ENCODE peak calls at places on chromosomes 12 and 14, in five cellular contexts. N is IMR-90, J is HepG2, U is K562, V is GM12878. L is an unnamed sample.

GRCh38 chr12:56257491-56258067 is 605 bp downstream of the ANKRD52 start:
- DNase-seq in N (peak; percentile 11), J (peak; percentile 36), U (peak; percentile 60), V (no peak), L (peak; percentile 44)

GRCh38 chr12:40224439-40225291 is at the start of gene LRRK2:
- DNase-seq in V (no peak), N (peak; percentile 28), J (no peak), U (peak; percentile 11), L (peak; percentile 78)

GRCh38 chr14:106840258-106840657 is 1313.9 kb downstream of the TMEM121 start:
- DNase-seq in V (no peak), N (no peak), J (no peak), U (no peak), L (no peak)

GRCh38 chr12:52233462-52234141 is 559 bp downstream of the KRT7 start:
- DNase-seq in N (no peak), V (no peak), U (no peak), J (no peak), L (peak; percentile 54)

GRCh38 chr14:21275261-21275858 is 4.5 kb upstream of the RPGRIP1 start:
- DNase-seq in J (no peak), V (no peak), U (no peak), N (no peak), L (no peak)

GRCh38 chr12:130342842-130343241 is 5.2 kb downstream of the PIWIL1 start:
- DNase-seq in J (no peak), U (no peak), V (no peak), N (no peak), L (no peak)

GRCh38 chr12:107288414-107289125 is 195.2 kb upstream of the CRY1 start:
- DNase-seq in V (no peak), J (no peak), U (no peak), N (no peak), L (no peak)

GRCh38 chr12:58871557-58871956 is 48.7 kb downstream of the LRIG3 start:
- DNase-seq in N (no peak), J (no peak), V (no peak), U (no peak), L (no peak)

GRCh38 chr14:93007225-93007997 is 84.5 kb downstream of the CHGA start:
- DNase-seq in U (no peak), V (peak; percentile 23), J (no peak), N (peak; percentile 76), L (peak; percentile 24)

GRCh38 chr12:49619286-49619685 is 4.1 kb upstream of the PRPF40B start:
- DNase-seq in U (no peak), V (no peak), J (no peak), N (peak; percentile 29), L (no peak)

GRCh38 chr12:120586216-120586615 is 5.0 kb upstream of the POP5 start:
- DNase-seq in J (no peak), V (no peak), U (no peak), N (no peak), L (no peak)

GRCh38 chr12:80187660-80188090 is 88.3 kb downstream of the OTOGL start:
- DNase-seq in V (peak; percentile 40), U (no peak), N (peak; percentile 41), J (no peak), L (no peak)

GRCh38 chr14:21024668-21025373 is at the start of gene NDRG2:
- DNase-seq in N (no peak), V (no peak), J (peak; percentile 84), U (peak; percentile 92), L (peak; percentile 49)

GRCh38 chr14:21320913-21321312 is 41.0 kb downstream of the RPGRIP1 start:
- DNase-seq in V (no peak), N (no peak), J (no peak), U (no peak), L (no peak)

GRCh38 chr12:70543444-70543843 is 93.8 kb downstream of the PTPRB start:
- DNase-seq in V (no peak), J (peak; percentile 41), U (no peak), N (peak; percentile 94), L (peak; percentile 25)

GRCh38 chr12:65014504-65015271 is 106.4 kb downstream of the WIF1 start:
- DNase-seq in N (no peak), U (no peak), J (no peak), V (no peak), L (no peak)

GRCh38 chr14:76080009-76080408 is 71.7 kb upstream of the GPATCH2L start:
- DNase-seq in V (no peak), J (no peak), N (no peak), U (no peak), L (no peak)

GRCh38 chr12:49198431-49199155 is 9.7 kb upstream of the TUBA1A start:
- DNase-seq in U (no peak), V (no peak), N (peak; percentile 94), J (no peak), L (no peak)

GRCh38 chr12:118060301-118061010 is 523 bp downstream of the WSB2 start:
- DNase-seq in N (no peak), J (no peak), U (peak; percentile 34), V (no peak), L (peak; percentile 46)

GRCh38 chr14:82776958-82777357 is 1243.3 kb upstream of the SEL1L start:
- DNase-seq in V (no peak), J (no peak), U (no peak), N (no peak), L (no peak)

GRCh38 chr14:36605506-36605857 is 23.1 kb upstream of the NKX2-8 start:
- DNase-seq in N (no peak), J (peak; percentile 33), U (no peak), V (no peak), L (no peak)

GRCh38 chr14:68402525-68403101 is 390.3 kb downstream of the ZFP36L1 start:
- DNase-seq in V (no peak), U (no peak), J (no peak), N (no peak), L (no peak)

GRCh38 chr14:68404652-68405183 is 388.1 kb downstream of the ZFP36L1 start:
- DNase-seq in U (no peak), J (no peak), N (peak; percentile 37), V (no peak), L (no peak)

GRCh38 chr14:68405959-68406358 is 386.9 kb downstream of the ZFP36L1 start:
- DNase-seq in N (peak; percentile 68), J (no peak), U (no peak), V (no peak), L (no peak)

GRCh38 chr14:68403191-68403781 is 389.6 kb downstream of the ZFP36L1 start:
- DNase-seq in N (no peak), V (no peak), J (no peak), U (no peak), L (no peak)

DNA sequence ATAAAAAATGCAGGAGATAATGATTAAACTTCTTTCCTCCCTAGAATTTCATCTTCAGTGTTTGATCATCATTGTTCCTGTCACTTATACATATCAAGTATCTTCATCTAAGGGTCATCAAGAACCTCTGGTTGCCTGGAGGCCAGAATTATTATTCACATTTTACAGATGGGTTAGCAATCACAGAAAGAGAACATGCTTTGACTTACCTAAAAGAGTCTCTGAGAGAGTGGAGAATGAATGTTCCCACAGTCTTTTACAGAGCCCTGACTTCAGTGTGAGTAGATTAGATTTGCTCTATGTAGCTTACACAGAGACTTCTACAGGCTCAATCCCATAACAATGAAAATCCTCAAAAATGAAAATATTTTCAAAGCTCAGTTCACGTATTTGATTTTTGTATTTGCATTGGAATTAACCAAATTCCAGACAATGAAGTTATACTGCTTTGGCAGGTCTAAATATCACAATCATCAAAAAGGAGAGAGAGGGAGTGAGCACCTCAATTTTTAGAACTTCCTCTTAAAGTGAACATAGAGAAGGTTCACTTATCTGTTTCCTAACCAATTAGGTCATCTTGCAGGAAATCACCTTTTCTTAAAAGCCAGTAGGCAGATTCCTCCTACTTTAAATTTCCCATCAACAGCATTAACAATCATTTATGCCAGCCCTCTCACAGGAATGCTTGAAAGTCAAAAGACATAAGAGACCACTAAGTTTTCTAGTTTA is 388.9 kb downstream of the ZFP36L1 start:
- DNase-seq in J (no peak), N (no peak), U (no peak), V (no peak), L (no peak)
- H3K4me1 ChIP-seq in J (no peaks in the 10 kb centered on the region), N (peaks cover 23% of the 10 kb centered on the region), U (no peaks in the 10 kb centered on the region), V (peaks cover 72% of the 10 kb centered on the region), L (peaks cover 32% of the 10 kb centered on the region)

GRCh38 chr14:99475179-99475578 is 5.5 kb downstream of the SETD3 start:
- DNase-seq in U (peak; percentile 16), N (no peak), V (no peak), J (no peak), L (no peak)
- TF ChIP-seq BHLHE40 in U (peak; percentile 42), N (no peak), V (no peak), J (no peak), L (no peak)

DNA sequence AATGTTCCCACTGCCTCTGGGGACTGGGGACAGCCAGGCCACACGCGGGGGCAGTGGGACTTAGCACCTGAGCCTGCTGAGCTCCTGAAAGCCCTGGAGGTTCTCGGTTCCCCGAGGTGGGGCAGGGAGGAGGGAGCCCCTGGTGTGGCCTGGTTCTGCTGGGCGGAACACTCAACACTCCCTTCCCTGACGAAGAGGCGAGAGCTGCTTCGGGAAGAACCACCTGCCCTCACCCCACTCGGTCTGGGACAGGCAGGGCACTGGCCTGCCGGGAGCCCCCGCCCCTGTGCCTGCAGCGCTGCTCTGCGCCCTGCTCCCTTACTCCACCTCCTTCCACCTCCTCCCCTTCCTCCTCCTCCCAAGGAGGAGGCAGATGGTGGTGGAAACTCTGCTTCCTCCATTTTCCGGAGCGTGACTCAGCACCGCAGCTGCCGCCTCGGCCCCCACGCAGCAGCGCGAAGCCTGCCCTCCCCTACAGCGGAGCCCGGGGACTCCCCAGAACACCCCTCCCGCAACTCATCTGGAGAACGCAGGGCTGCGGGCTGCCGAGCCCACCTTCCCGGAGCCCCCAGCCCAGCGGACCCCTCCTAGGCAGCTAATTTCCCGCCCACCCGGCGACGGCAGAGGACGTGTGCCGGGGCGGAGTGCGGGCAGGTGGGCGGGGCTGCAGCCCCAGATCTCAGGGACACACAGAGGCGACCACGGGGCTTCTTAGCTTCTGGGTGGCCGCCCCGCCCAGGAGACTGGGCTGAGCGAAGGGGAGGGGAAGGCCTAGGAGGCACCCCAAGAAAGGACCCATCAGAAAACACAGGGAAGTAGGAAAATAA is 11.7 kb upstream of the INF2 start:
- DNase-seq in N (peak; percentile 81), J (no peak), V (no peak), U (peak; percentile 84), L (peak; percentile 75)
- H3K4me1 ChIP-seq in N (peaks cover 41% of the 10 kb centered on the region), J (peaks cover 71% of the 10 kb centered on the region), V (peaks cover 36% of the 10 kb centered on the region), U (peaks cover 69% of the 10 kb centered on the region), L (peaks cover 61% of the 10 kb centered on the region)

DNA sequence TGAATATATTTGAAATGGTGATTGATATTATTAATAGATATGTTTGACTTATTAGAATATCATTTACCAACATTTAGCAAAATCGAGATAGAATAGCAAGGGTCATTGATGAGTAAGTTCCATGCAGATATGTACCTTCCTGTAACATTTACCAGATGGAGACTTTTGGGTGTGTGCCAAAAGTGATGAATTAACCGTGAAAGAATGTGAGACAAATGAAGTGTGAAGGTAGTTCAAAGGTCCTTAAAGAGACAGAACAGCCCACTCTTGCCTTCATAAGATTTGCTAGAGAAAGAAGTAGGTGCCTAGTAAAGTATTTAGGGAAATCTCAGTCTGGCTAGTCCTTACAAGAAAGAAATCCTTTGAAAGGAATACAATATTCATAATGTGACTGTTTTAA is 45.5 kb downstream of the FGD4 start:
- DNase-seq in N (peak; percentile 77), U (no peak), V (no peak), J (peak; percentile 85), L (peak; percentile 83)
- TF ChIP-seq BHLHE40 in N (no peak), U (no peak), V (no peak), J (no peak), L (no peak)

GRCh38 chr14:69610020-69610858 is 1.2 kb upstream of the SUSD6 start:
- DNase-seq in V (no peak), J (no peak), N (no peak), U (no peak), L (no peak)
- H3K4me1 ChIP-seq in V (peaks cover 21% of the 10 kb centered on the region), J (peaks cover 72% of the 10 kb centered on the region), N (peaks cover 20% of the 10 kb centered on the region), U (peaks cover 18% of the 10 kb centered on the region), L (peaks cover 39% of the 10 kb centered on the region)

GRCh38 chr12:116958402-116959197 is 47.9 kb downstream of the FBXW8 start:
- DNase-seq in U (no peak), J (no peak), V (no peak), N (peak; percentile 46), L (no peak)
- TF ChIP-seq BHLHE40 in U (no peak), J (no peak), V (no peak), N (no peak), L (no peak)

L was measured in A549.